ENCODE peak calls at places on chromosomes 7 and 10, in nine cellular contexts. D, R, I, J, K, S, M, C and A are unnamed samples. For H3K27me3, the result is how much of the 10 kb centered on the place peaks cover.

GRCh38 chr7:112112822-112113255 is 93.4 kb downstream of the DOCK4 start:
- DNase-seq in J (no peak), M (no peak), D (no peak), I (no peak), S (peak), R (no peak), K (peak), C (peak), A (no peak)

GRCh38 chr7:41093141-41093540 is 609.7 kb downstream of the INHBA start:
- DNase-seq in J (no peak), M (no peak), D (no peak), R (no peak), I (no peak), S (no peak), C (no peak), K (no peak), A (no peak)

GRCh38 chr7:131486346-131486745 is 70.1 kb downstream of the PODXL start:
- DNase-seq in K (no peak), M (no peak), D (no peak), C (no peak), I (no peak), J (no peak), S (no peak), R (no peak), A (no peak)

GRCh38 chr7:50778189-50778588 is 4.5 kb downstream of the GRB10 start:
- DNase-seq in C (no peak), R (no peak), J (no peak), D (no peak), S (no peak), I (no peak), M (no peak), K (no peak), A (no peak)

GRCh38 chr10:97057836-97058235 is 127.9 kb downstream of the SLIT1 start:
- DNase-seq in J (no peak), S (no peak), K (no peak), I (peak), M (peak), D (no peak), R (no peak), C (no peak), A (no peak)

GRCh38 chr10:12484945-12485805 is 135.8 kb downstream of the CAMK1D start:
- DNase-seq in I (no peak), M (peak), C (peak), D (peak), J (peak), K (no peak), R (peak), S (no peak), A (peak)

GRCh38 chr10:97724341-97724941 is 10.9 kb downstream of the MARVELD1 start:
- DNase-seq in S (no peak), R (peak), J (no peak), K (peak), C (no peak), M (peak), I (no peak), D (no peak), A (no peak)

GRCh38 chr7:16094651-16095050 is 326.7 kb downstream of the CRPPA start:
- DNase-seq in K (no peak), D (no peak), J (no peak), R (no peak), M (no peak), I (no peak), S (no peak), C (no peak), A (no peak)

GRCh38 chr7:91668217-91668616 is 212.3 kb downstream of the MTERF1 start:
- DNase-seq in D (no peak), I (no peak), S (no peak), R (no peak), J (no peak), M (no peak), C (no peak), K (no peak), A (no peak)

GRCh38 chr7:124652237-124652636 is 113.4 kb downstream of the GPR37 start:
- DNase-seq in R (no peak), J (no peak), D (no peak), K (peak), S (no peak), M (no peak), C (no peak), I (no peak), A (no peak)

GRCh38 chr10:1345368-1345767 is 289.2 kb downstream of the WDR37 start:
- DNase-seq in R (no peak), K (no peak), M (no peak), D (no peak), I (no peak), S (no peak), C (no peak), J (no peak), A (no peak)

GRCh38 chr7:3027005-3027404 is 16.7 kb downstream of the CARD11 start:
- DNase-seq in K (no peak), J (no peak), C (no peak), S (no peak), R (no peak), D (no peak), M (peak), I (no peak), A (no peak)

GRCh38 chr7:143248781-143249354 is 14.4 kb upstream of the GSTK1 start:
- DNase-seq in M (no peak), K (peak), S (no peak), I (no peak), C (no peak), D (no peak), J (no peak), R (no peak), A (no peak)

GRCh38 chr10:68897336-68897741 is 3.8 kb upstream of the DDX50 start:
- DNase-seq in C (peak), J (no peak), I (no peak), S (peak), M (no peak), K (peak), R (no peak), D (peak), A (no peak)

GRCh38 chr10:3173173-3173878 is 744 bp upstream of the PITRM1 start:
- DNase-seq in S (no peak), M (peak), C (no peak), R (peak), D (peak), I (peak), J (peak), K (no peak), A (peak)

GRCh38 chr7:14403587-14403986 is 414.1 kb upstream of the ETV1 start:
- DNase-seq in I (no peak), S (no peak), K (peak), D (no peak), J (no peak), C (no peak), R (no peak), M (no peak), A (no peak)

GRCh38 chr7:106273009-106273695 is 11.6 kb downstream of the NAMPT start:
- DNase-seq in R (no peak), I (no peak), D (no peak), J (no peak), K (no peak), M (no peak), S (no peak), C (no peak), A (no peak)

GRCh38 chr7:23469150-23469960 is 936 bp downstream of the IGF2BP3 start:
- DNase-seq in M (no peak), D (no peak), J (no peak), R (peak), S (no peak), C (no peak), I (peak), K (no peak), A (peak)

GRCh38 chr10:76866841-76867586 is 770.6 kb downstream of the KCNMA1 start:
- DNase-seq in K (no peak), S (no peak), M (no peak), I (no peak), D (no peak), J (no peak), C (no peak), R (no peak), A (no peak)

GRCh38 chr10:3775671-3776551 is 9.1 kb downstream of the KLF6 start:
- DNase-seq in C (no peak), I (peak), S (no peak), M (no peak), D (no peak), R (peak), K (peak), J (peak), A (no peak)

GRCh38 chr7:84200859-84201258 is 6.3 kb upstream of the SEMA3A start:
- DNase-seq in D (no peak), C (no peak), R (no peak), S (no peak), M (no peak), J (no peak), K (peak), I (no peak), A (no peak)

GRCh38 chr10:5447611-5448071 is 35.3 kb downstream of the NET1 start:
- DNase-seq in R (no peak), S (no peak), D (no peak), I (no peak), K (peak), M (no peak), C (no peak), J (no peak), A (no peak)

GRCh38 chr10:5433182-5433581 is 20.8 kb downstream of the NET1 start:
- DNase-seq in C (no peak), M (no peak), J (no peak), I (no peak), R (no peak), S (no peak), K (no peak), D (no peak), A (no peak)

GRCh38 chr10:87740232-87740631 is 77.8 kb downstream of the ATAD1 start:
- DNase-seq in C (no peak), D (no peak), M (no peak), I (no peak), R (no peak), K (peak), S (no peak), J (no peak), A (no peak)

GRCh38 chr10:77926566-77927342 is at the start of gene DLG5:
- DNase-seq in K (peak), R (peak), M (peak), I (peak), S (peak), D (peak), C (peak), J (peak), A (peak)

GRCh38 chr7:3234051-3234450 is 67.0 kb upstream of the SDK1 start:
- DNase-seq in S (no peak), D (no peak), M (no peak), I (no peak), R (peak), K (no peak), C (no peak), J (no peak), A (no peak)

GRCh38 chr10:72385724-72386123 is 31.0 kb upstream of the DNAJB12 start:
- DNase-seq in K (no peak), S (no peak), C (no peak), I (no peak), R (no peak), D (no peak), J (no peak), M (no peak), A (no peak)

GRCh38 chr10:28127881-28128280 is 129.0 kb upstream of the ODAD2 start:
- DNase-seq in J (no peak), S (no peak), D (no peak), K (peak), I (no peak), M (no peak), R (no peak), C (no peak), A (no peak)

GRCh38 chr7:134431805-134432204 is 27.1 kb downstream of the AKR1B1 start:
- DNase-seq in D (peak), C (no peak), M (no peak), R (peak), I (no peak), J (no peak), K (no peak), S (no peak), A (no peak)

GRCh38 chr10:33341638-33342037 is 7.2 kb upstream of the NRP1 start:
- DNase-seq in D (no peak), K (peak), C (no peak), J (no peak), M (no peak), S (no peak), R (no peak), I (no peak), A (no peak)

GRCh38 chr10:17599089-17599488 is 18.1 kb downstream of the HACD1 start:
- DNase-seq in R (no peak), K (peak), I (no peak), M (no peak), J (no peak), C (no peak), S (no peak), D (no peak), A (no peak)

DNA sequence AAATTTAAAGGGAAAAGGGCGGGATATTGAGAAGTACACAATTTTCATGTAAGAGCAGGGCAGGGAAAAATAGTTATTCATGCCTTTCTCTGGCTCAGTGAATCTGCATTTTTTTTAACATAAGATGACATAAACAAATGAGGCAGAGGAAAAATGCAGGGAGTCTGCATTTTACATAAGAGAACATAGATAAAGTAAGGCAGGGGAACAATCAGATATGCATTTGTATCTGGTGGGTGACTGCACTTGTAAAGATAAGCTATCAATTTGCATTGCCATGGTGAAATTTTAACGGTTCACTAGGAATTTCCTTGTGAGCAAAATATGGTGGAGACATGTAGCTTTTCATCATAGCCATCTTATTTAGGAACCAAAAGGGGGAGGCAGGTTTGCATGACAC is 33.5 kb downstream of the ALOX5 start:
- DNase-seq in J (no peak), D (no peak), S (no peak), M (no peak), I (no peak), K (no peak), R (no peak), C (no peak), A (no peak)
- H3K27me3 ChIP-seq in J (under half), D (under half), S (under half), M (under half), I (under half), K (under half), R (under half), C (under half), A (under half)

DNA sequence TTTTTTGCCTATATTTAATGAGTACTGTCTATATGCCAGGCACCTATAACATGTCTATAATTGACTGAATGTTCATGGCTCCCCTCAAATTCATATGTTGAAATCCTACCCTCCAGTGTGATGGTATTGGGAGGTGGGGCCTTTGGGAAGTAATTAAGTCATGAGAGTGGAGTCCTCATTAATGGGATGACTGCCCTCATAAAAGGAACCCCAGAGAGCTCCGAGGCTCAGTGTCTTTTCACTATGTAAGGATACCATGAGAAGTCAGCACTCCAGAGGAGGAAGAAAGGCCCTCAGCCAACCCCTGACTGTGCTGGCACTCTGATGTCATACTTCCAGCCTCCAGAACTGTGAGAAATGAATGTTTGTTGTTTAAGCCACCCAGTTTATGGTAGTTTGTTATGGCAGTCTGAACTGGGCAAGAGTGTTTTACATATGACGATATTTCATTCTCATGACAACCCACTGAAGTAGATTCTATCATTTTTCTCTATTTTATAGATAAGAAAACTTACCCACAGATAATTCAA is 61.1 kb upstream of the PCGF5 start:
- DNase-seq in M (no peak), J (no peak), I (no peak), C (no peak), R (no peak), K (no peak), D (no peak), S (no peak), A (no peak)
- H3K27me3 ChIP-seq in M (under half), J (under half), I (under half), C (under half), R (under half), K (under half), D (under half), S (under half), A (under half)

DNA sequence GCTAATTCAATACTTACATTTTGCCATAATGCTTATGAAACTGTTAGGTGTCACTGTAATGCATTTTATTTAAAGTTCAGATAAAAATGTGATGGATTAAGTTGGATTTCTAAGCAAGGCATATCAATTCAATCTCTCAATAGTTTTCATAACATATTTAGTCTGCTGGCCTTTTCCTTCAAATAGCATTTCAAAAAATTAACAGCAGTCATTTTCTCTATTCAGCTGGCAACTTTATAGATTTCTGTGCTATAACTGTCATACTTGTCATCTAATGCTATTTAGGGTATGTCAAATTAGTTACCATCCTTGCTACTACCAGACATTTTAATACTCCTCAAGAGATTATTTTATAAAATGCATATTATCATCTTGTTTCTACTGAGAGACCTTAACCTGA is 4.3 kb downstream of the GAD2 start:
- DNase-seq in J (no peak), I (no peak), C (no peak), K (no peak), M (no peak), R (no peak), D (no peak), S (no peak), A (no peak)
- H3K27me3 ChIP-seq in J (under half), I (half or more), C (under half), K (under half), M (under half), R (half or more), D (under half), S (under half), A (half or more)

GRCh38 chr7:1192171-1192676 is 32.2 kb upstream of the ZFAND2A start:
- DNase-seq in C (no peak), K (peak), I (peak), D (no peak), S (no peak), J (no peak), R (no peak), M (no peak), A (no peak)
- H3K27me3 ChIP-seq in C (under half), K (under half), I (half or more), D (under half), S (under half), J (under half), R (under half), M (under half), A (under half)

DNA sequence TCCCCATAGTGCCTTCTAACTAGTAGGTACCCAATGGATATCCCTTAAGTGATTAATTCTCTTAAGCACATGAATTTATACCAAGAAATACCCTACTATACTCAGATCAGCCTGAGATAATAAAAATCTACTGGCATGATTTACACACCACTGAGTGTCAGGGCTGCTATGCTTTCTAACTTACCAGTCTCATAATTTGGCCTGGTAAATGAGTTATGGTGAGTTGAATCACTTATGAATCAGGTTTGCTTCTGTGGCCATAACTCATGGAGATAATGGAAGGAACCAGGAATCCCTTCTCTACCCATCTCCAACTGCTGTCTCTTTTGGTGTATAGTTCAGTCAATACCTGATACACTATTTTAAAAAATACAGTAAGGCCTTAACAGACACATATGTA is 122.8 kb downstream of the THSD7A start:
- DNase-seq in J (no peak), K (peak), S (no peak), R (no peak), C (no peak), M (no peak), I (no peak), D (no peak), A (no peak)
- H3K27me3 ChIP-seq in J (under half), K (under half), S (under half), R (under half), C (under half), M (under half), I (under half), D (under half), A (under half)

DNA sequence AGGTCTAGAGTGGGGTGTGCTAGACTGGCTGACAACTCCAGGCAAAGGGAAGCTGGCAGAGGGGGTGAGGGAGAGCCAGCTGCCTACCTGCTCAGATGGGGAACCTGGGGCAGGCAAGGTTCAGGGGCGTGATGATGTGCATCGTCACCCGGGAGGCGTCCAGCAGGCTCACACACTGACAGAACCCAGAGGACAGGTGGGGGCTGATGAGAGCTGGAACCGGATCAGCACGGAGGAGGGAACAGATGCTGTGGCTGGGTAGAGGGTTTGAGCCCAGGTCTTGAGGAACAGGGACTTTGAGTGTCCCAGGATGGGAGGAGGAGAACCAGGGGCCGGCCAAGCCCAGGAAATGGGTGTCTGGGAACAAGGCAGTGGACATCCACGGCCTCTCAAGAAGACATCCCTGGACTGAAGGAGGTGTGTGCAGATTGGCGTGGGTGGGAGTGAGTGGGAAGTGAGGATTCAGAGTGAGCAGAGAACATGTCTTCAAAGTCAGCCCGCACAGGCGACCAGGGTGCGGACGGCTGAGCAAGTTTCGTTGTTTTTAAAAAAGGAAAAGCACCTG is 3.9 kb downstream of the RASGEF1A start:
- DNase-seq in M (peak), C (peak), S (no peak), J (no peak), D (no peak), I (peak), K (no peak), R (no peak), A (peak)
- H3K27me3 ChIP-seq in M (under half), C (under half), S (under half), J (under half), D (under half), I (half or more), K (under half), R (under half), A (under half)

DNA sequence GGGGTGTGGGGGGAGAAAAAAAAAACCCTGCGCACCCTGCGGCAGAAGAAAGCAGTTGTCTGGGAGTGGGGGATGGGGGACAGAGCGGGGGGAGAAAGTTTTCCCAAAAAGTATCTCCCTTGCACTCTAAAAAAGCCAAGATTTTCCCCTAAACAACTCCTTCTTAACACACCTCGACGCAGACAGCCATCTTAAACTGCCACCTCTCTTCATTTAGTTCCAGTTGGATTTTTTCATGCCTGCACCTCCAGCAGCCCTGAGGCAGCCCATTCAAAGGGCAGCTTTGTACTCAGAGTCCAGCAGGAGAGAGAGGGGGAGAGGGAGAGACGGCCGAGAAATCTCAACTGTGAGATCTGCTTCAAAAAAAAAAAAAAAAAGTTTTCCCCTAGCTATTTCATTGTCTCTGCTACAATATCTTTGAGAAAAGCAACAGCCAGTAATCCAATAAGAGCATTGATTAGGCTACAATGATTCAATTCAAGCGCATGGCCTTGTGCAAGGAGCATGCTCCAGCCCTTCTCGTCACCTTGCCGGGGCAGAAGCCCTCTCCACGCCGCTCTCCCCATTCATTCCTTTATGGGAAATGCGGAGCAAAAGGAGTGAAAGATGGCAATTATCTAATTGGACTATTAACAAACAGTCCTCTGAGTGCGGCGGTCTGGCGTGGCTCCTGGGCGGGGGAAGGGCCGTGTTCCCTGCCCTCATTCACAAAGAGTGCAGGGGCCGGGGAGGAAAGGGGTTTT is 939 bp upstream of the VAX1 start:
- DNase-seq in C (no peak), I (no peak), K (no peak), S (no peak), D (no peak), J (no peak), R (no peak), M (no peak), A (no peak)
- H3K27me3 ChIP-seq in C (under half), I (half or more), K (half or more), S (under half), D (under half), J (under half), R (half or more), M (under half), A (half or more)